ENCODE peak calls at places on chromosomes 12 and 14, in eight cellular contexts. U is brain microvascular endothelial cell, W is fibroblast of lung, Q is neural progenitor cell, C is PC-3, H is transverse colon, R is tibial nerve, Y is astrocyte. K is an unnamed sample. For H3K36me3, the result is how much of the 10 kb centered on the place peaks cover.

GRCh38 chr12:99004799-99005474 is 359.8 kb downstream of the APAF1 start:
- DNase-seq in U (no peak), W (no peak), Q (peak), C (no peak), H (no peak), R (no peak), Y (no peak), K (no peak)

GRCh38 chr12:182381-182883 is 31.5 kb downstream of the SLC6A12 start:
- DNase-seq in U (peak), W (peak), Q (no peak), C (peak), H (no peak), R (no peak), Y (peak), K (peak)

GRCh38 chr12:107783406-107784376 is 9.2 kb downstream of the ASCL4 start:
- DNase-seq in U (no peak), W (no peak), Q (no peak), C (no peak), H (no peak), R (no peak), Y (no peak), K (no peak)

GRCh38 chr12:109840349-109841073 is 7.3 kb upstream of the TRPV4 start:
- DNase-seq in U (no peak), W (no peak), Q (peak), C (peak), H (peak), R (no peak), Y (no peak), K (no peak)

GRCh38 chr14:34460841-34461240 is 1.2 kb downstream of the SPTSSA start:
- DNase-seq in U (no peak), W (peak), Q (peak), C (peak), H (no peak), R (no peak), Y (peak), K (no peak)

GRCh38 chr12:93670104-93670503 is 7.1 kb upstream of the CRADD start:
- DNase-seq in U (no peak), W (no peak), Q (no peak), C (peak), H (no peak), R (no peak), Y (no peak), K (no peak)

GRCh38 chr14:104639889-104640548 is 35.4 kb upstream of the TMEM179 start:
- DNase-seq in U (peak), W (peak), Q (peak), C (peak), H (peak), R (no peak), Y (no peak), K (peak)

GRCh38 chr12:122870163-122870842 is 25.6 kb downstream of the VPS37B start:
- DNase-seq in U (no peak), W (no peak), Q (no peak), C (no peak), H (no peak), R (no peak), Y (no peak), K (no peak)

GRCh38 chr12:9388379-9388778 is 180.2 kb upstream of the PZP start:
- DNase-seq in U (no peak), W (no peak), Q (no peak), C (no peak), H (no peak), R (no peak), Y (no peak), K (no peak)

GRCh38 chr14:77014004-77014604 is 14.4 kb downstream of the IRF2BPL start:
- DNase-seq in U (no peak), W (no peak), Q (peak), C (no peak), H (no peak), R (no peak), Y (peak), K (peak)

GRCh38 chr14:61454545-61454944 is 133.2 kb downstream of the PRKCH start:
- DNase-seq in U (no peak), W (no peak), Q (no peak), C (no peak), H (no peak), R (no peak), Y (no peak), K (no peak)

GRCh38 chr12:114841557-114842251 is 157.7 kb upstream of the TBX3 start:
- DNase-seq in U (no peak), W (no peak), Q (no peak), C (peak), H (no peak), R (no peak), Y (no peak), K (peak)

GRCh38 chr14:36988568-36988967 is 183.8 kb downstream of the SLC25A21 start:
- DNase-seq in U (no peak), W (peak), Q (no peak), C (no peak), H (no peak), R (no peak), Y (peak), K (no peak)

GRCh38 chr12:58026892-58027891 is 85.8 kb downstream of the ATP23 start:
- DNase-seq in U (peak), W (no peak), Q (no peak), C (no peak), H (no peak), R (no peak), Y (peak), K (no peak)
- H3K36me3 ChIP-seq in U (under half), W (under half), Q (under half), C (under half), H (under half), R (under half), Y (under half), K (under half)

DNA sequence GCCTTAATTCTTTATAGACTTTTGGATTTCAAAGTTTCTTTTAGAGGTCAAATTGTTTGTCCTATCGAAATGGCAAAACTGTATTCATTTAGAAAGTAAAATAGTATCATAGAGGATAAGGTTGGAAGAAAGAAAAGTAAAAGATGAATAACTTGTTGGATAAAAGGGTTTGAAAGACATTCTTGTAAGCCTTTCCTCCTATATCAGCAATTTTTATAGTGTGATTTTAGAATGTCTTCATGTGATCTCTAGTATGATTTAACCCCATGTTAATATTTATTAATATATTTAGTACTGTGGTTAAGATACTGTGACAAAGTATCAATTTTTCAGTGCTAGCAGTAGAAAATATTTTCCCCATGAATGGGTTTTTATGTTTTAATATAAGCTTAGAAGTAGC is 4.5 kb downstream of the ARF6 start:
- DNase-seq in U (no peak), W (no peak), Q (no peak), C (no peak), H (no peak), R (no peak), Y (no peak), K (no peak)
- H3K4me3 ChIP-seq in U (peak), W (peak), Q (peak), C (peak), H (no peak), R (no peak), Y (no peak), K (no peak)

GRCh38 chr12:125451408-125451807 is 386.2 kb downstream of the AACS start:
- DNase-seq in U (no peak), W (no peak), Q (no peak), C (no peak), H (no peak), R (no peak), Y (no peak), K (no peak)
- H3K36me3 ChIP-seq in U (under half), W (under half), Q (under half), C (under half), H (under half), R (under half), Y (under half), K (under half)

GRCh38 chr12:54014315-54015209 is 5.8 kb downstream of the HOXC8 start:
- DNase-seq in U (no peak), W (no peak), Q (no peak), C (no peak), H (no peak), R (no peak), Y (no peak), K (no peak)

GRCh38 chr12:54015210-54015931 is 6.6 kb downstream of the HOXC8 start:
- DNase-seq in U (no peak), W (no peak), Q (no peak), C (no peak), H (no peak), R (no peak), Y (no peak), K (no peak)

GRCh38 chr12:54017027-54017788 is 8.4 kb downstream of the HOXC8 start:
- DNase-seq in U (no peak), W (no peak), Q (peak), C (peak), H (no peak), R (no peak), Y (no peak), K (peak)

GRCh38 chr12:54016478-54016964 is 7.7 kb downstream of the HOXC8 start:
- DNase-seq in U (no peak), W (peak), Q (no peak), C (peak), H (no peak), R (no peak), Y (no peak), K (no peak)

DNA sequence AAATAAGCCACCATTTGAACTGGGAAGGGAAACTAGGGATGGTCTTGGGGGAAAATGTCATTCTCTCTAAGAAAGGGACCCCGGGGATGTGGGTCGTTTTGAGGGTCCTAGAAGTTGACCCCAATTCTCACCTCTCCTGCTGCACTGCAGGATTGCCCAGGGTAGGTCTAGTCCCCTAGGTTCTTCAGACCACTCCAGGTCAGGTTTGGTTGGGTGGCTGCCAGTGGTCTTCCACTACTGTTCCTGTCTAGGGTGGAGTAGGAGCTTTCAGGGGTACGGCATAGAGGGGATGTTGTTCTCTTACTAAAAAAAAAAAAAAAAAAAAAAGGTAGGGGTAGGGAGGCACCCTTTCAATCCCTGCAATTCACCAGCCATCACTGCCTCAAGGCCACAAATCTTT is 7.3 kb downstream of the HOXC8 start:
- DNase-seq in U (no peak), W (no peak), Q (no peak), C (no peak), H (no peak), R (no peak), Y (no peak), K (no peak)
- H3K4me3 ChIP-seq in U (no peak), W (no peak), Q (no peak), C (peak), H (no peak), R (peak), Y (no peak), K (no peak)

GRCh38 chr12:104990950-104991349 is 4.8 kb downstream of the NOPCHAP1 start:
- DNase-seq in U (no peak), W (no peak), Q (no peak), C (no peak), H (no peak), R (no peak), Y (no peak), K (no peak)

GRCh38 chr12:104994301-104994700 is 8.2 kb downstream of the NOPCHAP1 start:
- DNase-seq in U (no peak), W (no peak), Q (no peak), C (no peak), H (no peak), R (no peak), Y (no peak), K (no peak)

GRCh38 chr12:104986022-104986941 is at the start of gene NOPCHAP1:
- DNase-seq in U (peak), W (peak), Q (peak), C (peak), H (peak), R (peak), Y (peak), K (peak)

DNA sequence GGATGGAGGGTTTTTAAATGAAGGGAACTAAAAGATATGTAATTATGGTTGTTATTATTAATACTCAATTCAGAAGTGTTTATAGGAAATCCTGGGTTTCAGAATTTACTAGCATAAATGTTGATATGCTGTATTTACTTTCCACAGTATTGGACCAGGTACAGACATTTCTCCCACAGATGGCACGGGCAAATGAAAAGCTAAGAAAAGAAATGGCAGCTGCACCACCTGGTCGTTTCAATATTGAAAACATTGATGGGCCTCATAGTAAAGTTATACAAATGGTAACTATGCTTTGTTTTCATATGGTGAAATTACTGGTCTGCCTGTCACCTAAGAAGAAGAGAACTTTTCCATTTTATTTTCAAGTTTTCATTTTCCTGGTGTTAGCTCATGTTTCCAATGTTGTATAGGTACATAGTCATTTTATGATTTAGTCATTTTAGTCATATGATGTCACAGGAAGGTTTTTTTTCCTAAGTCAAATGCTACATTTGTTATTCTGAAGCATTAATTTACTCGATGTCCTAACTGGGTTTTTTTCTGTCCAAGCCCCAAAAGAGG is 5.5 kb downstream of the NOPCHAP1 start:
- DNase-seq in U (no peak), W (no peak), Q (no peak), C (no peak), H (no peak), R (no peak), Y (no peak), K (no peak)
- H3K36me3 ChIP-seq in U (under half), W (under half), Q (under half), C (half or more), H (under half), R (half or more), Y (under half), K (under half)

GRCh38 chr12:95554532-95555071 is 3.3 kb upstream of the USP44 start:
- DNase-seq in U (no peak), W (no peak), Q (no peak), C (peak), H (no peak), R (no peak), Y (no peak), K (no peak)
- H3K4me3 ChIP-seq in U (no peak), W (no peak), Q (no peak), C (no peak), H (no peak), R (no peak), Y (no peak), K (no peak)

DNA sequence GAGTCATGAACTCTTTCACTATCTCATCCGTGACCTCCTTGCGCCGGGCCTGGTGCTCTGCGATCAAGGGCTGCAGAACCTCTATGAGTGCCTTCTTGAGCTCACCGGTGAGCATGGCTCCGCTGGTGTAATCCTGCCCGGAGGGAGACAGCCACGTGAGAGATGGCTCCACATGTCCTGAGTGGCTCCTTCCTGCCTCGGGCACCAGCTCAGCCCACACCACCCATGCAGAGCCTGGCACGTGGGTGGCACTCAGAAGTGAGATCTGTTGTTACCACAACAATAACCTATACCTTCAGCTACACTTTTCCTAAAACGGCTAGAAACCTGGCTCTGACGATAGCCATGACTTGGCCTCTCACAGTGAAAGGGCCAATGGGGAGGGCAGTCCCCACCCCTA is 11.8 kb downstream of the SLC25A47 start:
- DNase-seq in U (no peak), W (no peak), Q (no peak), C (no peak), H (no peak), R (no peak), Y (no peak), K (peak)
- H3K36me3 ChIP-seq in U (under half), W (under half), Q (under half), C (under half), H (under half), R (half or more), Y (under half), K (under half)